ENCODE peak calls at places on chromosomes 7 and 10, in five cellular contexts. Q, K, N, V and G are unnamed samples. For H3K9me3, the result is how much of the 10 kb centered on the place peaks cover.

GRCh38 chr10:71748671-71749191 is 24.6 kb downstream of the VSIR start:
- DNase-seq in Q (peak), K (peak), N (peak), V (peak), G (no peak)

GRCh38 chr10:130013938-130014733 is 50.1 kb upstream of the EBF3 start:
- DNase-seq in Q (no peak), K (no peak), N (no peak), V (no peak), G (no peak)

GRCh38 chr7:107045980-107046379 is 1.5 kb downstream of the PRKAR2B start:
- DNase-seq in Q (no peak), K (no peak), N (no peak), V (no peak), G (no peak)

GRCh38 chr7:24819916-24820689 is 62.8 kb upstream of the GSDME start:
- DNase-seq in Q (peak), K (peak), N (peak), V (peak), G (peak)

GRCh38 chr7:1938788-1939433 is 268.8 kb downstream of the ELFN1 start:
- DNase-seq in Q (peak), K (peak), N (peak), V (no peak), G (no peak)

GRCh38 chr7:136063337-136063666 is 86.1 kb upstream of the MTPN start:
- DNase-seq in Q (no peak), K (no peak), N (no peak), V (no peak), G (no peak)

GRCh38 chr7:18393465-18394118 is 102.0 kb upstream of the HDAC9 start:
- DNase-seq in Q (no peak), K (no peak), N (no peak), V (no peak), G (no peak)

GRCh38 chr7:119720541-119720940 is 552.4 kb upstream of the KCND2 start:
- DNase-seq in Q (no peak), K (no peak), N (no peak), V (no peak), G (no peak)

GRCh38 chr10:71241899-71242620 is 29.7 kb downstream of the UNC5B start:
- DNase-seq in Q (no peak), K (no peak), N (no peak), V (peak), G (no peak)

GRCh38 chr10:124068929-124069328 is 24.5 kb downstream of the CHST15 start:
- DNase-seq in Q (no peak), K (no peak), N (no peak), V (no peak), G (no peak)

GRCh38 chr7:98294326-98294725 is 12.8 kb downstream of the BRI3 start:
- DNase-seq in Q (no peak), K (no peak), N (no peak), V (no peak), G (no peak)

GRCh38 chr10:32957341-32958084 is 517 bp downstream of the ITGB1 start:
- DNase-seq in Q (no peak), K (peak), N (peak), V (peak), G (no peak)

GRCh38 chr10:66228887-66229286 is 696.9 kb upstream of the LRRTM3 start:
- DNase-seq in Q (no peak), K (no peak), N (no peak), V (no peak), G (no peak)
- H3K9me3 ChIP-seq in Q (under half), K (under half), N (under half), V (under half), G (under half)

GRCh38 chr10:131679926-131680325 is 220.9 kb upstream of the PPP2R2D start:
- DNase-seq in Q (no peak), K (no peak), N (peak), V (no peak), G (no peak)
- H3K9me3 ChIP-seq in Q (under half), K (under half), N (under half), V (under half), G (under half)

GRCh38 chr10:16770646-16771045 is 46.6 kb downstream of the RSU1 start:
- DNase-seq in Q (no peak), K (no peak), N (no peak), V (no peak), G (no peak)

GRCh38 chr10:16770141-16770540 is 47.1 kb downstream of the RSU1 start:
- DNase-seq in Q (no peak), K (no peak), N (no peak), V (no peak), G (no peak)

GRCh38 chr10:16777473-16778370 is 39.5 kb downstream of the RSU1 start:
- DNase-seq in Q (no peak), K (no peak), N (no peak), V (peak), G (peak)

GRCh38 chr10:16776896-16777295 is 40.3 kb downstream of the RSU1 start:
- DNase-seq in Q (no peak), K (no peak), N (no peak), V (no peak), G (no peak)

GRCh38 chr10:16773334-16773733 is 43.9 kb downstream of the RSU1 start:
- DNase-seq in Q (no peak), K (no peak), N (no peak), V (no peak), G (no peak)
- H3K9me3 ChIP-seq in Q (under half), K (under half), N (under half), V (under half), G (under half)

GRCh38 chr7:63047061-63047460 is 951.6 kb upstream of the ZNF722 start:
- DNase-seq in Q (no peak), K (no peak), N (no peak), V (no peak), G (no peak)
- H3K9me3 ChIP-seq in Q (under half), K (under half), N (half or more), V (under half), G (under half)

DNA sequence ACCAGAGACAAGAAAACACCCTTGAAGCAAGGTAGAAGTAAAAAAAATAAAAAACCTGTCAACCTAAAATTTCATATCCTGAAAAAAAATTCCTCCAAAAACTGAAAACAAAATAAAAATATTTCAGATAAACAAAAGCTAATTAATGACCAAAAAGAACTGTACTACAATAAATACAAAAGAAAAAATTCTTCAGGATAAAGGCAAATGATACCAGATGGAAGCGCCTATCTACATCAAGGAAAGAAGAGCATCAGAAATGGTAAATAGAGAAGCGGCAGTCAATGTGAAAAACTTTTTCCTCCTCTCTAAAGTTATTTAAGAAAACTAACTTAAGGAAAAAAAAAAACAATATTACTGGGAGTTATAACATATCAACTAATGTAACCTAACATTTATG is 79.8 kb downstream of the RSU1 start:
- DNase-seq in Q (no peak), K (no peak), N (no peak), V (no peak), G (no peak)
- H3K9me3 ChIP-seq in Q (under half), K (under half), N (under half), V (under half), G (under half)